ENCODE peak calls at places on chromosomes 16 and 17, in eight cellular contexts. One of them, this sample, is unnamed.

GRCh38 chr17:64256913-64257807 is 5.9 kb downstream of the TEX2 start:
- DNase-seq in transverse colon: no peak
- DNase-seq in CD8-positive, alpha-beta T cell: no peak
- DNase-seq in endothelial cell of umbilical vein: no peak
- DNase-seq in AG09309: no peak
- DNase-seq in IMR-90: peak
- DNase-seq in A549: no peak
- DNase-seq in AG10803: no peak
- DNase-seq in this sample: no peak

GRCh38 chr16:72291531-72291981 is 119.6 kb upstream of the PMFBP1 start:
- DNase-seq in transverse colon: no peak
- DNase-seq in CD8-positive, alpha-beta T cell: no peak
- DNase-seq in endothelial cell of umbilical vein: peak
- DNase-seq in AG09309: peak
- DNase-seq in IMR-90: peak
- DNase-seq in A549: peak
- DNase-seq in AG10803: peak
- DNase-seq in this sample: no peak

GRCh38 chr17:17814162-17815061 is 22.4 kb downstream of the SREBF1 start:
- DNase-seq in transverse colon: no peak
- DNase-seq in CD8-positive, alpha-beta T cell: no peak
- DNase-seq in endothelial cell of umbilical vein: no peak
- DNase-seq in AG09309: no peak
- DNase-seq in IMR-90: no peak
- DNase-seq in A549: no peak
- DNase-seq in AG10803: no peak
- DNase-seq in this sample: no peak

GRCh38 chr16:85136213-85136704 is 24.0 kb upstream of the CIBAR2 start:
- DNase-seq in transverse colon: peak
- DNase-seq in CD8-positive, alpha-beta T cell: peak
- DNase-seq in endothelial cell of umbilical vein: no peak
- DNase-seq in AG09309: no peak
- DNase-seq in IMR-90: no peak
- DNase-seq in A549: no peak
- DNase-seq in AG10803: no peak
- DNase-seq in this sample: peak

GRCh38 chr16:2816751-2817495 is at the start of gene PRSS21:
- DNase-seq in transverse colon: peak
- DNase-seq in CD8-positive, alpha-beta T cell: no peak
- DNase-seq in endothelial cell of umbilical vein: no peak
- DNase-seq in AG09309: no peak
- DNase-seq in IMR-90: no peak
- DNase-seq in A549: no peak
- DNase-seq in AG10803: no peak
- DNase-seq in this sample: no peak

GRCh38 chr17:6546069-6546718 is 10.2 kb downstream of the PITPNM3 start:
- DNase-seq in transverse colon: no peak
- DNase-seq in CD8-positive, alpha-beta T cell: no peak
- DNase-seq in endothelial cell of umbilical vein: no peak
- DNase-seq in AG09309: peak
- DNase-seq in IMR-90: peak
- DNase-seq in A549: no peak
- DNase-seq in AG10803: peak
- DNase-seq in this sample: no peak

GRCh38 chr17:29572691-29573557 is 4.4 kb downstream of the TP53I13 start:
- DNase-seq in transverse colon: peak
- DNase-seq in CD8-positive, alpha-beta T cell: peak
- DNase-seq in endothelial cell of umbilical vein: peak
- DNase-seq in AG09309: no peak
- DNase-seq in IMR-90: peak
- DNase-seq in A549: no peak
- DNase-seq in AG10803: peak
- DNase-seq in this sample: peak

GRCh38 chr17:61418433-61418832 is 18.8 kb downstream of the TBX2 start:
- DNase-seq in transverse colon: no peak
- DNase-seq in CD8-positive, alpha-beta T cell: no peak
- DNase-seq in endothelial cell of umbilical vein: no peak
- DNase-seq in AG09309: no peak
- DNase-seq in IMR-90: no peak
- DNase-seq in A549: no peak
- DNase-seq in AG10803: no peak
- DNase-seq in this sample: no peak

GRCh38 chr17:13544292-13544691 is 57.4 kb downstream of the HS3ST3A1 start:
- DNase-seq in transverse colon: peak
- DNase-seq in CD8-positive, alpha-beta T cell: no peak
- DNase-seq in endothelial cell of umbilical vein: no peak
- DNase-seq in AG09309: peak
- DNase-seq in IMR-90: peak
- DNase-seq in A549: peak
- DNase-seq in AG10803: peak
- DNase-seq in this sample: no peak

GRCh38 chr16:20300312-20301097 is 26.8 kb downstream of the GP2 start:
- DNase-seq in transverse colon: peak
- DNase-seq in CD8-positive, alpha-beta T cell: no peak
- DNase-seq in endothelial cell of umbilical vein: peak
- DNase-seq in AG09309: no peak
- DNase-seq in IMR-90: peak
- DNase-seq in A549: peak
- DNase-seq in AG10803: peak
- DNase-seq in this sample: peak

GRCh38 chr16:31354394-31355291 is at the start of gene ITGAX:
- DNase-seq in transverse colon: peak
- DNase-seq in CD8-positive, alpha-beta T cell: peak
- DNase-seq in endothelial cell of umbilical vein: peak
- DNase-seq in AG09309: no peak
- DNase-seq in IMR-90: peak
- DNase-seq in A549: peak
- DNase-seq in AG10803: no peak
- DNase-seq in this sample: no peak

GRCh38 chr16:87186876-87187533 is 130.2 kb downstream of the C16orf95 start:
- DNase-seq in transverse colon: no peak
- DNase-seq in CD8-positive, alpha-beta T cell: no peak
- DNase-seq in endothelial cell of umbilical vein: no peak
- DNase-seq in AG09309: no peak
- DNase-seq in IMR-90: no peak
- DNase-seq in A549: no peak
- DNase-seq in AG10803: no peak
- DNase-seq in this sample: no peak

GRCh38 chr16:87185983-87186382 is 131.2 kb downstream of the C16orf95 start:
- DNase-seq in transverse colon: no peak
- DNase-seq in CD8-positive, alpha-beta T cell: no peak
- DNase-seq in endothelial cell of umbilical vein: no peak
- DNase-seq in AG09309: no peak
- DNase-seq in IMR-90: no peak
- DNase-seq in A549: no peak
- DNase-seq in AG10803: no peak
- DNase-seq in this sample: no peak

GRCh38 chr16:87183647-87184046 is 133.5 kb downstream of the C16orf95 start:
- DNase-seq in transverse colon: no peak
- DNase-seq in CD8-positive, alpha-beta T cell: no peak
- DNase-seq in endothelial cell of umbilical vein: no peak
- DNase-seq in AG09309: no peak
- DNase-seq in IMR-90: no peak
- DNase-seq in A549: no peak
- DNase-seq in AG10803: no peak
- DNase-seq in this sample: no peak

GRCh38 chr16:87186440-87186839 is 130.8 kb downstream of the C16orf95 start:
- DNase-seq in transverse colon: no peak
- DNase-seq in CD8-positive, alpha-beta T cell: no peak
- DNase-seq in endothelial cell of umbilical vein: peak
- DNase-seq in AG09309: no peak
- DNase-seq in IMR-90: no peak
- DNase-seq in A549: no peak
- DNase-seq in AG10803: no peak
- DNase-seq in this sample: no peak

DNA sequence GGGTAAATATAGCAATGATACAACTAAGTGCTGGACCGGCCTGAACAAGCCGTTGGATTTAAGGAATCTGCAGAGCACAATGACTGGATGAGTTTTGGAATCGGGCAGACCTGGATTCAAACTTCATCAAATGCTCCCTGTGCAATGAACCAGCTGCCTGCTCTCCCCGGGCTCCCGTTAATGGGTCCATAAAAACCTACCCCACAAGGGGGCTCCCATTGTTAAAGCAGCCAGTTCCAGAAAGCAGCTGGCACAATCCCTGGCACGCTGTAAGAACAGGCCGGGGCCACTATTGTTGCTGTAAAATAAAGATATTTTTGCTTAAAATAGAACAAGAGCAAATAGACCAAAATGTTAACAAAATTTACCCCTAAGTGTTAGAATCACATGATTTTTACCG is 131.9 kb downstream of the C16orf95 start:
- DNase-seq in transverse colon: no peak
- DNase-seq in CD8-positive, alpha-beta T cell: no peak
- DNase-seq in endothelial cell of umbilical vein: no peak
- DNase-seq in AG09309: no peak
- DNase-seq in IMR-90: no peak
- DNase-seq in A549: no peak
- DNase-seq in AG10803: no peak
- DNase-seq in this sample: no peak
- TF ChIP-seq CTCF in transverse colon: no peak
- TF ChIP-seq CTCF in CD8-positive, alpha-beta T cell: no peak
- TF ChIP-seq CTCF in endothelial cell of umbilical vein: no peak
- TF ChIP-seq CTCF in AG09309: peak
- TF ChIP-seq CTCF in IMR-90: peak
- TF ChIP-seq CTCF in A549: no peak
- TF ChIP-seq CTCF in AG10803: peak
- TF ChIP-seq CTCF in this sample: no peak

GRCh38 chr17:19676901-19677300 is 28.4 kb downstream of the ALDH3A2 start:
- DNase-seq in transverse colon: no peak
- DNase-seq in CD8-positive, alpha-beta T cell: no peak
- DNase-seq in endothelial cell of umbilical vein: no peak
- DNase-seq in AG09309: no peak
- DNase-seq in IMR-90: no peak
- DNase-seq in A549: no peak
- DNase-seq in AG10803: no peak
- DNase-seq in this sample: no peak
- TF ChIP-seq CTCF in transverse colon: no peak
- TF ChIP-seq CTCF in CD8-positive, alpha-beta T cell: no peak
- TF ChIP-seq CTCF in endothelial cell of umbilical vein: no peak
- TF ChIP-seq CTCF in AG09309: no peak
- TF ChIP-seq CTCF in IMR-90: no peak
- TF ChIP-seq CTCF in A549: no peak
- TF ChIP-seq CTCF in AG10803: no peak
- TF ChIP-seq CTCF in this sample: no peak

GRCh38 chr17:58340623-58340876 is 11.5 kb downstream of the SUPT4H1 start:
- DNase-seq in transverse colon: no peak
- DNase-seq in CD8-positive, alpha-beta T cell: no peak
- DNase-seq in endothelial cell of umbilical vein: no peak
- DNase-seq in AG09309: no peak
- DNase-seq in IMR-90: no peak
- DNase-seq in A549: no peak
- DNase-seq in AG10803: no peak
- DNase-seq in this sample: no peak

GRCh38 chr17:58337600-58338453 is 9.2 kb upstream of the TSPOAP1 start:
- DNase-seq in transverse colon: peak
- DNase-seq in CD8-positive, alpha-beta T cell: peak
- DNase-seq in endothelial cell of umbilical vein: no peak
- DNase-seq in AG09309: peak
- DNase-seq in IMR-90: peak
- DNase-seq in A549: no peak
- DNase-seq in AG10803: peak
- DNase-seq in this sample: peak

GRCh38 chr17:58339775-58340622 is 11.4 kb upstream of the TSPOAP1 start:
- DNase-seq in transverse colon: no peak
- DNase-seq in CD8-positive, alpha-beta T cell: no peak
- DNase-seq in endothelial cell of umbilical vein: no peak
- DNase-seq in AG09309: no peak
- DNase-seq in IMR-90: no peak
- DNase-seq in A549: no peak
- DNase-seq in AG10803: no peak
- DNase-seq in this sample: no peak

GRCh38 chr17:58338454-58338841 is 9.9 kb upstream of the TSPOAP1 start:
- DNase-seq in transverse colon: no peak
- DNase-seq in CD8-positive, alpha-beta T cell: no peak
- DNase-seq in endothelial cell of umbilical vein: no peak
- DNase-seq in AG09309: no peak
- DNase-seq in IMR-90: no peak
- DNase-seq in A549: no peak
- DNase-seq in AG10803: no peak
- DNase-seq in this sample: no peak

DNA sequence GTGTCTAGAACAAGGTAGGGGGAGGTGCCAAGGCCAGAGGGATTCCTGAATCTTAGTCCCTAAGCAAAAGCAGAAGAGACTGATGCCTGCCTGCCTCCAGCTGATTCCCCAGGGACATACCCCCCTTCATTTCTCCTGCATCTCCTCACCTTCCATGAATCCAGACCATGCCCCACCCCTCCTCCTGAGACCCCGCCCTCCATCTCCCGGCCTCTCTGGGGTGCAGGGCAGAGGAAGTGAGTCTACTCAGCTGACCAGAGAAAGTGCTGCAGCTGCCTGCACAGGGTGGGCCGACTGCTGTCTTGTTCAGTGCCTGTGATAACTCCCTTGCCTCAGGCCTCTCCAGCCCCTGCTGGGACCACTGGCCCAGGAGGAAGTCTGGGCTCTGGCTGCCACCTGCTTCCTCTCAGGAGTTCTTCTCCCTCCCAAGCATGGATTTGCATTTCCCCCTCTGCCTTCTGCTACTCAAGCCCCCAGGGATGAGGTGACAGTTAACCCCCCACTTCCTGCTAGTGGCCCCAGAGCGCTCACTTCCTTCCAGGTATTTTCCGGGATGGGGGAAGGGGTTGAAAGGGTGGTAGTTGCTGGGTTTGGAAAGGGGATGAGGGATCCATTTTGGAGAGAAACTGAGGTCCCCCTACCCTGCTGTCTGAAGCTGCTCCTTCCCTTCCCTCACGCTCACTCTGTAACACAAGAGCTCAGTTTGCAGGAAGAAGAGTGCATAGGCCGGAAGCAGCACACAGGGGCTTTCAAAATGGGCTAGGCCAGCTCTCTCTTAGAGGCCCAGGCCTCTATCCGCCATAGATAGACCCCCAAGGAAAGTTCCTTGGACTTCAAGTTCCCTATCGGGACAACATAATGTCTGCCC is 10.5 kb upstream of the TSPOAP1 start:
- DNase-seq in transverse colon: peak
- DNase-seq in CD8-positive, alpha-beta T cell: peak
- DNase-seq in endothelial cell of umbilical vein: no peak
- DNase-seq in AG09309: no peak
- DNase-seq in IMR-90: peak
- DNase-seq in A549: no peak
- DNase-seq in AG10803: peak
- DNase-seq in this sample: peak
- TF ChIP-seq CTCF in transverse colon: no peak
- TF ChIP-seq CTCF in CD8-positive, alpha-beta T cell: no peak
- TF ChIP-seq CTCF in endothelial cell of umbilical vein: no peak
- TF ChIP-seq CTCF in AG09309: no peak
- TF ChIP-seq CTCF in IMR-90: no peak
- TF ChIP-seq CTCF in A549: no peak
- TF ChIP-seq CTCF in AG10803: no peak
- TF ChIP-seq CTCF in this sample: no peak

DNA sequence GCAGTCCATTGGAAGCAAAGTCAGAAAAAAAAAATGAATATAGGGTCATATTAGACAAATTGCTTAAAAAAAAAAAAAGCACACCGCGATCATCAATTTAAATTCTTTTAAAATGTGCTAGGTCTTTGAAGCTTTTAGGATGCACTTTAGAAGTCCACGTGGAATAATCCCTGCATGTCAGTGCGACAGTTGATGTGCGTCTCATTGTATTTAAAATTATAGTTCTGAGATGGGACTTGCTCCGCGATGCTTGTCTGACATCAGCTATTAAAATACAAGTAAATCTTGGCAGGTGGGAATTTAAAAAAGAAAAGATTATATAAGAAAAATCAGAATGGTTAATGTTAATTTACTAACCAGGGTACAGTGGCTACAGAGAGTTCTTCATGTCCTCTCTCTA is 105.2 kb downstream of the RBFOX1 start:
- DNase-seq in transverse colon: no peak
- DNase-seq in CD8-positive, alpha-beta T cell: no peak
- DNase-seq in endothelial cell of umbilical vein: no peak
- DNase-seq in AG09309: no peak
- DNase-seq in IMR-90: no peak
- DNase-seq in A549: no peak
- DNase-seq in AG10803: no peak
- DNase-seq in this sample: no peak
- TF ChIP-seq CTCF in transverse colon: no peak
- TF ChIP-seq CTCF in CD8-positive, alpha-beta T cell: no peak
- TF ChIP-seq CTCF in endothelial cell of umbilical vein: no peak
- TF ChIP-seq CTCF in AG09309: no peak
- TF ChIP-seq CTCF in IMR-90: no peak
- TF ChIP-seq CTCF in A549: no peak
- TF ChIP-seq CTCF in AG10803: no peak
- TF ChIP-seq CTCF in this sample: no peak

This sample was measured in nephron progenitor cell.